ENCODE peak calls at places on chromosome 21, in six cellular contexts. Z is brain microvascular endothelial cell, K is body of pancreas, B is adrenal gland, U is tibial artery, J is heart left ventricle. O is an unnamed sample.
A peak's percentile ranks its signal among the peaks of the same experiment; 100 is the strongest.

GRCh38 chr21:38329176-38329575 is 72.4 kb downstream of the KCNJ15 start:
- DNase-seq in Z (no peak), U (no peak), B (no peak), K (no peak), J (no peak), O (no peak)

GRCh38 chr21:39106881-39107462 is 76.3 kb downstream of the PSMG1 start:
- DNase-seq in U (no peak), K (no peak), Z (no peak), J (no peak), B (no peak), O (peak; percentile 7)

GRCh38 chr21:31220567-31220966 is 123.5 kb downstream of the TIAM1 start:
- DNase-seq in U (no peak), Z (no peak), J (no peak), K (no peak), B (no peak), O (no peak)

GRCh38 chr21:29362758-29363157 is 64.0 kb downstream of the BACH1 start:
- DNase-seq in K (no peak), J (no peak), B (no peak), Z (no peak), U (no peak), O (no peak)

GRCh38 chr21:37916795-37917142 is 512 bp upstream of the KCNJ6 start:
- DNase-seq in K (no peak), Z (no peak), J (no peak), U (no peak), B (no peak), O (no peak)

GRCh38 chr21:46550511-46550941 is 54.4 kb downstream of the S100B start:
- DNase-seq in Z (no peak), J (no peak), K (no peak), U (no peak), B (no peak), O (peak; percentile 21)

GRCh38 chr21:37551406-37552355 is 185.1 kb downstream of the DYRK1A start:
- DNase-seq in J (no peak), Z (peak; percentile 5), U (no peak), B (no peak), K (peak; percentile 35), O (peak; percentile 28)

GRCh38 chr21:27734146-27734545 is 767.3 kb upstream of the ADAMTS5 start:
- DNase-seq in Z (peak; percentile 82), J (no peak), K (no peak), B (no peak), U (no peak), O (no peak)

GRCh38 chr21:8992731-8993174 is 1528.6 kb upstream of the TPTE start:
- DNase-seq in Z (no peak), U (no peak), J (no peak), K (no peak), B (no peak), O (no peak)

GRCh38 chr21:15272591-15272990 is 207.8 kb upstream of the NRIP1 start:
- DNase-seq in B (no peak), K (no peak), J (no peak), U (no peak), Z (no peak), O (no peak)

GRCh38 chr21:38937286-38937790 is 131.6 kb downstream of the ETS2 start:
- DNase-seq in Z (no peak), J (no peak), B (no peak), K (no peak), U (no peak), O (no peak)

GRCh38 chr21:17491716-17492414 is 21.0 kb upstream of the CXADR start:
- DNase-seq in Z (peak; percentile 98), B (peak; percentile 29), J (peak; percentile 41), U (peak; percentile 42), K (peak; percentile 31), O (no peak)

GRCh38 chr21:46552274-46552673 is 52.6 kb downstream of the S100B start:
- DNase-seq in Z (no peak), J (no peak), K (no peak), U (no peak), B (no peak), O (no peak)

GRCh38 chr21:27528697-27529096 is 561.8 kb upstream of the ADAMTS5 start:
- DNase-seq in Z (no peak), J (no peak), U (no peak), K (no peak), B (no peak), O (no peak)

GRCh38 chr21:37848721-37849490 is 67.4 kb downstream of the KCNJ6 start:
- DNase-seq in J (no peak), U (no peak), Z (peak; percentile 28), K (no peak), B (no peak), O (no peak)

GRCh38 chr21:38990424-38990794 is 184.7 kb downstream of the ETS2 start:
- DNase-seq in K (no peak), J (no peak), Z (no peak), U (no peak), B (no peak), O (peak; percentile 36)

GRCh38 chr21:36859744-36860501 is 106.5 kb downstream of the HLCS start:
- DNase-seq in Z (peak; percentile 49), J (peak; percentile 84), K (peak; percentile 88), U (peak; percentile 70), B (peak; percentile 84), O (peak; percentile 72)

GRCh38 chr21:36428789-36429671 is 43.8 kb downstream of the CHAF1B start:
- DNase-seq in J (no peak), U (no peak), Z (no peak), B (no peak), K (no peak), O (no peak)

GRCh38 chr21:41370840-41371697 is 9.2 kb downstream of the MX2 start:
- DNase-seq in U (no peak), K (no peak), B (no peak), J (no peak), Z (no peak), O (no peak)

GRCh38 chr21:42672699-42673458 is 19.5 kb downstream of the PDE9A start:
- DNase-seq in U (no peak), Z (peak; percentile 39), B (no peak), K (no peak), J (no peak), O (no peak)

GRCh38 chr21:42670884-42671283 is 17.5 kb downstream of the PDE9A start:
- DNase-seq in K (no peak), U (no peak), B (no peak), Z (no peak), J (no peak), O (no peak)

GRCh38 chr21:42670058-42670830 is 16.8 kb downstream of the PDE9A start:
- DNase-seq in J (no peak), B (no peak), Z (no peak), U (no peak), K (no peak), O (no peak)

GRCh38 chr21:42673633-42674328 is 20.4 kb downstream of the PDE9A start:
- DNase-seq in Z (no peak), U (no peak), B (no peak), K (no peak), J (no peak), O (no peak)

DNA sequence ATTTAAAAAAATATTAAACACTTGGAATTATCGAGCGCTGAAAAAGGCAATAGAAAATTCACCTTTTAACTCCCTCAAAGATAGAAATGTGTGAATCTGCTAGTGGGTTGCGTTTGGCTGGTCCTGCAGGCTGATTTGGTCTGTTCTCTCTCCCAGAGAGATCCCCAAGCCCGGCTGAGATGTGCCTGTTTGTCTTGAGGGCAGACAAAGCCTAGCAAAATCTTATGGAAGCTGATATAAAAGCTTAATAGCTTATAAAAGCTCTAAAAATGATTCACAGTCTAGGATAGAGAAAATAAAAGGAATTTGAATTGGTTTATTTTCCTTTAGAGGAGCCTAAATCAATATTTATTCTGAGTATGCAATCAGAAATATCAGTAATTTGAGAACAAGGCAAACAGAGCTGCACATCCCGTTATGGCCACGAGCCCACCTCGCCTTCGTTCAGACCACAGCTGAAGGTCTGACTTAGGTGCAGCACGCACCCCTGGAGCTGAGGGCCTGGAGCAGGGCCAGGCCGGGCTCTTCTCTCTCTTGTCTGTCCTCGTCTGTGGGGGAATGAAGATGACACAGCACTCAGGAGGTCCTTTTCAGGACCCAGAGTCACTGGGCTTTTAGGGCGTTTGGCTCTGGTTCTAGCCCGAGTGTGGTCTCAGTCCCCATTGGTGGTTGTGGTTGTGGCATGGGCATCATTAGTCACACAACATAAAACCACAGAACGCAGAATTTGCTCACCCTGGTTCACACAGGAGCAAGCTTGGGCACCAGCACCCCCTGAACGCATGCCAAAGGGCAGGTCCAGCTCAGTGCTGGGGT is 18.6 kb downstream of the PDE9A start:
- DNase-seq in Z (no peak), J (no peak), U (no peak), B (no peak), K (no peak), O (no peak)
- H3K27ac ChIP-seq in Z (no peak overlapping the region), J (no peak overlapping the region), U (no peak overlapping the region), B (no peak overlapping the region), K (no peak overlapping the region), O (no peak overlapping the region)

GRCh38 chr21:16285646-16286223 is 556.0 kb downstream of the USP25 start:
- DNase-seq in Z (no peak), B (no peak), K (no peak), U (no peak), J (no peak), O (no peak)

GRCh38 chr21:16280731-16281130 is 550.9 kb downstream of the USP25 start:
- DNase-seq in B (no peak), K (no peak), U (no peak), J (no peak), Z (peak; percentile 34), O (no peak)

GRCh38 chr21:16279658-16280581 is 550.1 kb downstream of the USP25 start:
- DNase-seq in B (peak; percentile 78), J (peak; percentile 35), K (no peak), Z (peak; percentile 71), U (peak; percentile 31), O (no peak)
- H3K4me3 ChIP-seq in B (no peak overlapping the region), J (no peak overlapping the region), K (no peak overlapping the region), Z (peak overlapping the region; percentile 40), U (peak overlapping the region; percentile 27), O (no peak overlapping the region)

GRCh38 chr21:32410916-32411315 is 1.6 kb upstream of the EVA1C start:
- DNase-seq in U (no peak), K (no peak), Z (no peak), B (no peak), J (peak; percentile 50), O (peak; percentile 42)
- H3K27ac ChIP-seq in U (peak overlapping the region; percentile 93), K (peak overlapping the region; percentile 84), Z (no peak overlapping the region), B (peak overlapping the region; percentile 95), J (peak overlapping the region; percentile 100), O (peak overlapping the region; percentile 99)

GRCh38 chr21:40278345-40278744 is 411.1 kb downstream of the PCP4 start:
- DNase-seq in J (no peak), B (no peak), Z (no peak), U (no peak), K (no peak), O (no peak)

GRCh38 chr21:40270134-40270533 is 402.9 kb downstream of the PCP4 start:
- DNase-seq in B (no peak), K (no peak), U (no peak), J (no peak), Z (no peak), O (no peak)

GRCh38 chr21:40271169-40271568 is 403.9 kb downstream of the PCP4 start:
- DNase-seq in K (no peak), B (no peak), U (no peak), Z (no peak), J (no peak), O (no peak)

GRCh38 chr21:40272037-40272436 is 404.8 kb downstream of the PCP4 start:
- DNase-seq in U (no peak), B (no peak), Z (no peak), K (no peak), J (no peak), O (no peak)

DNA sequence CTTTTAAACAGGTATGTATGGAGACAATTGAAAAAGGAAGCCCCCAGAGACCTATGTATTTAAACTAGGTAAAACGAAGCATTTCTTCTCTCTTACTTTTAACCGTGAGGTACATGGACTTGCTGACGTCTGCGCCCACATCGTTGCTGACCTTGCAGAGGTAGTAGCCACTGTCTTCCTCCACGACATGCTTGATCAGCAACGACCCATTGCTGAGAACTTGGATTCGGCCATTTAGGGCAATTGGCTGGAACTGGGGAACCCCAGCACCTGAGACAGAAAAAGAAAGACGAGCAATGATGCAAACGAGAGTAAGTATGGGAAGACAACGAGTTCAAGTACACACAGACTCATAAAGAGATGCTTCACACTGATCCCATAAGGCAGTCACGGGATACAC is 408.8 kb downstream of the PCP4 start:
- DNase-seq in B (no peak), Z (no peak), U (no peak), J (no peak), K (no peak), O (no peak)
- H3K4me3 ChIP-seq in B (no peak overlapping the region), Z (no peak overlapping the region), U (no peak overlapping the region), J (no peak overlapping the region), K (no peak overlapping the region), O (no peak overlapping the region)